ENCODE peak calls at places on chromosomes 12 and 14, in eight cellular contexts. J is GM13976; Z is sigmoid colon; D is CD4-positive, alpha-beta T cell; K is upper lobe of right lung; U is left ventricle myocardium inferior; C is RWPE1; E is Calu3. G is an unnamed sample.

GRCh38 chr14:67583711-67584644 is 16.1 kb downstream of the PIGH start:
- DNase-seq in J (peak), Z (no peak), D (no peak), K (no peak), U (no peak), C (peak), E (peak), G (peak)

GRCh38 chr14:55698051-55698450 is 118.0 kb downstream of the KTN1 start:
- DNase-seq in J (no peak), Z (no peak), D (no peak), K (no peak), U (no peak), C (no peak), E (no peak), G (no peak)

GRCh38 chr14:24367506-24368214 is at the start of gene NFATC4:
- DNase-seq in J (peak), Z (peak), D (no peak), K (no peak), U (peak), C (no peak), E (peak), G (no peak)

GRCh38 chr12:33614630-33615029 is 175.0 kb upstream of the SYT10 start:
- DNase-seq in J (no peak), Z (no peak), D (no peak), K (no peak), U (no peak), C (no peak), E (no peak), G (no peak)

GRCh38 chr14:89303452-89304435 is 113.3 kb downstream of the FOXN3 start:
- DNase-seq in J (peak), Z (peak), D (no peak), K (peak), U (peak), C (peak), E (no peak), G (peak)

GRCh38 chr14:36505892-36506731 is 13.9 kb downstream of the NKX2-1 start:
- DNase-seq in J (peak), Z (no peak), D (no peak), K (peak), U (no peak), C (no peak), E (no peak), G (no peak)

GRCh38 chr12:13376627-13377373 is 180.3 kb downstream of the EMP1 start:
- DNase-seq in J (no peak), Z (no peak), D (no peak), K (no peak), U (no peak), C (no peak), E (peak), G (no peak)

GRCh38 chr14:26702721-26703250 is 105.0 kb upstream of the NOVA1 start:
- DNase-seq in J (no peak), Z (no peak), D (no peak), K (no peak), U (no peak), C (no peak), E (no peak), G (no peak)

GRCh38 chr12:62724947-62725447 is 210.0 kb downstream of the PPM1H start:
- DNase-seq in J (no peak), Z (no peak), D (no peak), K (no peak), U (no peak), C (peak), E (peak), G (peak)

GRCh38 chr12:123995023-123995422 is 22.0 kb downstream of the ZNF664 start:
- DNase-seq in J (no peak), Z (no peak), D (no peak), K (no peak), U (no peak), C (peak), E (peak), G (peak)

GRCh38 chr12:39277416-39277815 is 165.5 kb downstream of the KIF21A start:
- DNase-seq in J (no peak), Z (no peak), D (no peak), K (no peak), U (no peak), C (no peak), E (no peak), G (peak)

GRCh38 chr12:64825143-64826011 is 930 bp downstream of the TBC1D30 start:
- DNase-seq in J (peak), Z (no peak), D (no peak), K (peak), U (no peak), C (no peak), E (no peak), G (no peak)

GRCh38 chr12:124821252-124822200 is 42.1 kb downstream of the SCARB1 start:
- DNase-seq in J (no peak), Z (no peak), D (no peak), K (no peak), U (no peak), C (no peak), E (no peak), G (no peak)

GRCh38 chr12:123038486-123038885 is 58.0 kb downstream of the ARL6IP4 start:
- DNase-seq in J (no peak), Z (no peak), D (no peak), K (peak), U (no peak), C (no peak), E (no peak), G (no peak)

GRCh38 chr14:55074662-55075061 is 23.2 kb downstream of the MAPK1IP1L start:
- DNase-seq in J (peak), Z (no peak), D (no peak), K (no peak), U (no peak), C (no peak), E (no peak), G (no peak)

GRCh38 chr12:40325349-40325960 is 100.7 kb downstream of the LRRK2 start:
- DNase-seq in J (peak), Z (no peak), D (no peak), K (no peak), U (no peak), C (peak), E (peak), G (peak)

GRCh38 chr12:54762390-54762789 is 91.9 kb upstream of the MUCL1 start:
- DNase-seq in J (no peak), Z (no peak), D (no peak), K (no peak), U (no peak), C (no peak), E (no peak), G (no peak)

GRCh38 chr12:64083285-64084210 is 138.5 kb downstream of the KICS2 start:
- DNase-seq in J (no peak), Z (peak), D (no peak), K (no peak), U (peak), C (no peak), E (no peak), G (peak)

GRCh38 chr12:56377989-56378316 is 15.3 kb upstream of the APOF start:
- DNase-seq in J (no peak), Z (no peak), D (no peak), K (no peak), U (no peak), C (no peak), E (no peak), G (no peak)

GRCh38 chr12:56373515-56373914 is 10.9 kb upstream of the APOF start:
- DNase-seq in J (no peak), Z (no peak), D (no peak), K (no peak), U (no peak), C (no peak), E (no peak), G (no peak)

GRCh38 chr12:56374726-56375597 is 12.3 kb upstream of the APOF start:
- DNase-seq in J (no peak), Z (no peak), D (no peak), K (no peak), U (no peak), C (no peak), E (no peak), G (no peak)

GRCh38 chr12:56375598-56376434 is 13.2 kb upstream of the APOF start:
- DNase-seq in J (peak), Z (no peak), D (no peak), K (no peak), U (no peak), C (no peak), E (no peak), G (no peak)

GRCh38 chr12:56377310-56377988 is 14.8 kb upstream of the APOF start:
- DNase-seq in J (no peak), Z (no peak), D (no peak), K (no peak), U (no peak), C (peak), E (no peak), G (peak)
- TF ChIP-seq CTCF in J (no peak), Z (no peak), D (no peak), K (no peak), U (no peak), C (no peak), E (no peak), G (peak)

DNA sequence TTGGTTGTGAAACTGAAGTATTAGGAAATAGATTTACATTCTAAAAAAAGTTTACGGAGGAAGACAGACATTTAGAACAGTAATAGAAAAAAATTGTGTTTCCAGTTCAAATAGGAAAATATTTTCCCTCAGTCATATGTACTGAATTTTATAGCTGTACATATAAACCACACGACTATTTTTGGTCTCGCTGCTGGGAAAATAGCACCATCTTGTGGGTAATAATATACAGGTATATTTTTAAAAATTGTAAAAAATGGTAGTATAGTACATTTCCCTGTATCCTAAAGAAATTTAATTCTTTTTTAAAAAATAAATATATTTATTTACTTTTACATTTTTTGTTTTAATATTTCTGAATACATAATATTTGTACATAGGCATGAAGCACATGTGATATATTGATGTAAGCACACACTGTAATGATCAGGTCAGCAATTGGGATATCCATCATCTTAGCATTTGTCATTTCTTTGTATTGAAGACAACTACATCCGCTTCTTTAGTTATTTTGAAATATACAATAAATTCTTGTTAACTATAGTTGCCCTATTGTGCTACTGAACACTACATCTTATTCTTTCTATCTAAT is 168.6 kb downstream of the ALX1 start:
- DNase-seq in J (no peak), Z (no peak), D (no peak), K (no peak), U (no peak), C (no peak), E (no peak), G (no peak)
- TF ChIP-seq CTCF in J (no peak), Z (peak), D (no peak), K (peak), U (no peak), C (peak), E (peak), G (peak)

DNA sequence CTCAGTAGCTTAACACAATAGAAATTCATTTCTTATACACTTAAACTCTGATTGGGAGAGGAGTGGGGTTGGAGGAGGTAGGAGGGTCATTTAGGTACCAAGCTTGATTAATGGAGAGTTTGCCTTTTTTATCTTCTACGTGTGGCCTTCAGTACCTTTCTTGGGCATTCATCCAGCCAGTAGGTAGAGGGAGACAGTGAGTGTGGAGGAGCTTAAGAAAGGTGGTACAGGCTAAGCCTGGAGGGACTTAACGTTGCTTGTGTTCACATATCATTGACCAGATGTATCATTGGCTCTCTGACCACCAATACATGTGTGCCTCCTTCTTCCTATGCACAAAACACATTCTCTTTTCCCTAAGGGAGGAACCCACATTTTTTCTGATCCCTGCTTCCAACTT is 232.9 kb upstream of the CRY1 start:
- DNase-seq in J (no peak), Z (no peak), D (no peak), K (no peak), U (no peak), C (no peak), E (no peak), G (no peak)
- TF ChIP-seq CTCF in J (no peak), Z (no peak), D (no peak), K (no peak), U (no peak), C (no peak), E (no peak), G (no peak)

GRCh38 chr14:68657300-68658028 is 135.4 kb downstream of the ZFP36L1 start:
- DNase-seq in J (no peak), Z (no peak), D (no peak), K (no peak), U (no peak), C (no peak), E (no peak), G (no peak)

GRCh38 chr14:68655021-68655811 is 137.7 kb downstream of the ZFP36L1 start:
- DNase-seq in J (no peak), Z (no peak), D (no peak), K (no peak), U (no peak), C (no peak), E (peak), G (peak)

GRCh38 chr14:68656452-68656851 is 136.4 kb downstream of the ZFP36L1 start:
- DNase-seq in J (no peak), Z (no peak), D (no peak), K (peak), U (no peak), C (no peak), E (no peak), G (no peak)

GRCh38 chr14:68654471-68654941 is 138.4 kb downstream of the ZFP36L1 start:
- DNase-seq in J (no peak), Z (no peak), D (no peak), K (peak), U (no peak), C (no peak), E (no peak), G (no peak)

DNA sequence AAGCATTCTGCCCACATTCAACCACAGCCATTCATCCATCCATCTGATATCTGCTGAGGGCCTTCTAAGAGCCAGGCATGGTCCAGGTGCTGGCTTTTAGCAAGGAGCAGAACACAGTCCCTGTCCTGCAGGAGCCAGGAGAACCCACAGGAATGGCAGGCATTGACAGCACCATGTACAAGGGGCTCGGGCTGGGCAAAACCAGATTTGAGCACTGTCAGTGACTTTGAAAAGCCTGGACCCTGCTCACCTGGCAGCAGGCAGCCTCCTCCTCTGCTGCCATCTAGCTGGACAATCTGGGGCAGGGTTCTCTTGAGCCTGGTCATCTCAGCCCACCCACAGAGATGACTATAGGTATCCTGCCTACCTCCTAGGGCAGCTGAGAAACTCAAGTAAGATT is 136.9 kb downstream of the ZFP36L1 start:
- DNase-seq in J (peak), Z (no peak), D (no peak), K (no peak), U (no peak), C (no peak), E (peak), G (peak)
- TF ChIP-seq CTCF in J (no peak), Z (no peak), D (no peak), K (no peak), U (peak), C (no peak), E (no peak), G (no peak)

GRCh38 chr12:25131270-25131669 is 63.7 kb downstream of the DNAI7 start:
- DNase-seq in J (no peak), Z (no peak), D (no peak), K (no peak), U (no peak), C (no peak), E (no peak), G (no peak)

GRCh38 chr12:25130741-25131188 is 64.2 kb downstream of the DNAI7 start:
- DNase-seq in J (peak), Z (no peak), D (no peak), K (no peak), U (no peak), C (peak), E (no peak), G (peak)

DNA sequence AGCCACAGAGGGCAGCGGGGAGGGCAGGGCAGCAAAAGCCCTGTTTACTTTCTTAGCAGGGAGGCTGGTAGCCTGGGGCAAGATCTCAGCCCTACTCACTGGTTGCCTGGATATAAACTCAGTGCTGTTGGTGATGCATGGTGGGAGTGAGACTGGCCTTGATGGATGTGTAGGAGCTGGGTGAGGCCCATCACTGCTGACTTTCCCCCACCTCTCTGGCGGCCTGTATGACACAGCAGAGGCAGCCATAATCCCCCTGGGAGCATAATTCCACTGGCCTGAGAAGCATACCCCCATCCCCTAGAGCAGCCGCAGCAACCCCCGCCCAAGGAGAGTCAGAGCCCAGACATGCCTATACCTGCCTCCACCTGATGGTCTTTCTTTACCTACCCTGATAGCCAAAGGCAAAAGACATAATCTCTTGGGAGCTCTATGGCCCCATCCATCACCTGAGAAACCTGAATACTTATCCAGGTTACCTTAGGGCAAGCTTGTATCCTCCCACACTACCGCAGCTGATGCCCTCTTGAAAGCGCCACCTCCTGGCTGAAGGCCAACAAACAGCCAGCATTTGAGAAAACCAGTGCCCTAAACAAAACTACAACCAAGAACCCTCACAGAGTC is 59.3 kb downstream of the DNAI7 start:
- DNase-seq in J (no peak), Z (no peak), D (no peak), K (no peak), U (no peak), C (peak), E (no peak), G (peak)
- TF ChIP-seq CTCF in J (no peak), Z (no peak), D (no peak), K (no peak), U (no peak), C (no peak), E (no peak), G (no peak)

GRCh38 chr12:67457136-67457535 is 188.0 kb downstream of the CAND1 start:
- DNase-seq in J (no peak), Z (no peak), D (no peak), K (no peak), U (no peak), C (no peak), E (no peak), G (no peak)
- TF ChIP-seq CTCF in J (no peak), Z (no peak), D (no peak), K (no peak), U (no peak), C (no peak), E (no peak), G (no peak)

DNA sequence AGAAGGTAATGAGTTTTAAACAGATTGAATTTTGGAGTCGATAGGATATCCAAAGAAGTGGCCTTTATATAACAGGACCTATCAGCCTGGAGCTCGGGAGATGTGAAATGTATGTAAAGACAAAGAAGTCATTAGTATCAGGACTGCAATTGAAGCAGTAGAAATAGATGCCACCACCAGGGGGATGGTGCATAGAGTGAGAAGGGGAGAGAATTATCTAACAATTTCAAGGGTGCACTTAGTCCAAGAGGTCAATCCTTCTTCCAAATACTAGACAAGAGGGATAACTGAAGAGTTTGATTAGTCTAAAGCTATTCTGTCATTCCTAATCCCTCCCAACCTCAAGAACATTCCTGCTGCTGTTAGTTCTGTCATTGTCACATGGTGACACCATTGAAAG is 127.8 kb downstream of the CFAP54 start:
- DNase-seq in J (no peak), Z (no peak), D (no peak), K (no peak), U (no peak), C (no peak), E (no peak), G (no peak)
- TF ChIP-seq CTCF in J (no peak), Z (no peak), D (no peak), K (no peak), U (no peak), C (no peak), E (no peak), G (no peak)

DNA sequence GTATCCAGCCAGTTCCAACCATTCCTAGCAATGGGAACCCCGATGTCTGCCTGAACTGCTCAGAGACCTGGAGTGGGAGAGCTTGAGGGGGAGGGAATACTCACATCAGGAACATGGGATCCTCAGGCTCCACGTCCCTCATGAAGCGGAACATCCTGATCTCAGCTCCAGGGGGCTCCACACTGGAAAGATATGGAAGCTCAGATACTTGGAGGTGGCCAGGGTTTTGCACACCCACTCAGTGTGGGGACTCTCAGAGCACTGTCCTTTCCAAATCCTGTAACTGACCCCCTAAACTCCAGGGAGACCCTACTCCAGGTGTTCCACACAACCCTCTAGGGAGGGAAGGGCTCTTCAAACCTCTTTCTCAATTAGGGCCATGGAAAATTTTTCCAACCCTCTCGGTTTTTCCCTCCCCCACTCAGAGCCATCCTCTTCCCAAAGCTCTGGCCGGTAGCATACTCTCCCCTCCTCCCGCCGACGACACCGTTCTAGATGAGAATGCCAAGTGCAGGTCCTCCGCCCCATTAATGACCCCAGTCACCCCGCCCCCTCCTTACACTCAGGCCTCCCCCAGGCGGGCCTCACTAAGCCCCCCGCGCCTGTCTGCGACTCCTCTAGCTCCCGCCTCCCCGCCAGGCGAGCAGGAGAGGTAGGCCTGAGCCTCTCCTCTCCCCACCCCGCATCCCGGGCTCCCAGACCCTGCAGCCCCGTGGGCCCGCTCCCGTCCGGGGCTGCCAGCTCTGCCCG is 585 bp downstream of the MLF2 start:
- DNase-seq in J (no peak), Z (peak), D (peak), K (no peak), U (peak), C (peak), E (no peak), G (peak)
- TF ChIP-seq CTCF in J (no peak), Z (peak), D (no peak), K (peak), U (no peak), C (no peak), E (no peak), G (peak)

G was measured in mammary epithelial cell.